ENCODE peak calls at places on chromosome 3, in six cellular contexts. M is fibroblast of lung, W is A673, S is endothelial cell of umbilical vein, B is colonic mucosa, D is tibial nerve. I is an unnamed sample.

GRCh38 chr3:37029111-37029510 is 35.8 kb downstream of the MLH1 start:
- DNase-seq in M (no peak), W (no peak), S (no peak), B (no peak), D (no peak), I (no peak)

GRCh38 chr3:161496508-161496907 is at the start of gene OTOL1:
- DNase-seq in M (no peak), W (no peak), S (no peak), B (no peak), D (no peak), I (no peak)

GRCh38 chr3:89925976-89926375 is 818.6 kb downstream of the EPHA3 start:
- DNase-seq in M (peak; percentile 56), W (no peak), S (no peak), B (no peak), D (no peak), I (no peak)

GRCh38 chr3:134804508-134805480 is 9.7 kb downstream of the EPHB1 start:
- DNase-seq in M (no peak), W (no peak), S (no peak), B (peak; percentile 17), D (no peak), I (no peak)

GRCh38 chr3:8663177-8664061 is 18.8 kb upstream of the SSUH2 start:
- DNase-seq in M (peak; percentile 65), W (peak; percentile 72), S (peak; percentile 66), B (peak; percentile 65), D (peak; percentile 70), I (peak; percentile 79)

GRCh38 chr3:52891164-52891563 is 6.2 kb downstream of the STIMATE start:
- DNase-seq in M (no peak), W (no peak), S (no peak), B (no peak), D (no peak), I (no peak)

GRCh38 chr3:151544164-151544548 is 83.3 kb upstream of the IGSF10 start:
- DNase-seq in M (no peak), W (peak; percentile 56), S (no peak), B (no peak), D (no peak), I (no peak)

GRCh38 chr3:148903022-148903442 is 37.9 kb downstream of the CPA3 start:
- DNase-seq in M (peak; percentile 48), W (peak; percentile 25), S (no peak), B (no peak), D (no peak), I (peak; percentile 85)

GRCh38 chr3:78857494-78858111 is 910.2 kb downstream of the ROBO1 start:
- DNase-seq in M (no peak), W (no peak), S (no peak), B (no peak), D (no peak), I (no peak)

GRCh38 chr3:27479816-27480543 is 4.2 kb downstream of the SLC4A7 start:
- DNase-seq in M (no peak), W (no peak), S (no peak), B (no peak), D (no peak), I (no peak)

DNA sequence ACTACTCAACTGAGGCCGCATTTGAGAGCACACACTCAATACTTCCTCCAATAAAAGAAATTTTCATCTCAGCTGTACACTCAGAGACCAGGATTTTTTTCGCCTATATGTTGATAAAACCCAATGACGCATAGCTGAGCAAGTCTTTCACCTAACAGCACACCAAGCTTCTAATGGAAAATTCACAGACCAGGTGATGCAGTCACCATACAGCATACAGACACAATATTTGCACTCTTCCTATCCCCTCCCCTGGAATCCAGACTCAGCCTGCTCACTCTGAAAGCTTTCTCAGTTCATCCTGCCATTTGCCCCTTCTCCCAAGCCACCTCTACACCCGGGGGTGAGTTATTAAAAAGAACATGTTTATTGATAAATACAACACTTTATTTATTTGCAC is 1.7 kb downstream of the TBC1D5 start:
- DNase-seq in M (peak; percentile 52), W (no peak), S (peak; percentile 33), B (peak; percentile 55), D (no peak), I (peak; percentile 93)
- H3K4me3 ChIP-seq in M (peak overlapping the region; percentile 73), W (peak overlapping the region; percentile 62), S (peak overlapping the region; percentile 57), B (peak overlapping the region; percentile 57), D (peak overlapping the region; percentile 89), I (peak overlapping the region; percentile 79)

GRCh38 chr3:40585381-40586016 is 60.7 kb downstream of the ZNF621 start:
- DNase-seq in M (no peak), W (no peak), S (no peak), B (no peak), D (no peak), I (no peak)

GRCh38 chr3:40586866-40587265 is 62.1 kb downstream of the ZNF621 start:
- DNase-seq in M (no peak), W (no peak), S (no peak), B (no peak), D (no peak), I (no peak)

GRCh38 chr3:40583691-40584090 is 58.9 kb downstream of the ZNF621 start:
- DNase-seq in M (no peak), W (no peak), S (peak; percentile 6), B (no peak), D (no peak), I (no peak)

GRCh38 chr3:40584625-40585189 is 59.9 kb downstream of the ZNF621 start:
- DNase-seq in M (peak; percentile 75), W (peak; percentile 72), S (peak; percentile 68), B (peak; percentile 84), D (peak; percentile 86), I (peak; percentile 44)

GRCh38 chr3:40588406-40588805 is 63.6 kb downstream of the ZNF621 start:
- DNase-seq in M (no peak), W (no peak), S (no peak), B (no peak), D (no peak), I (peak; percentile 48)
- TF ChIP-seq CTCF in M (no peak), W (no peak), S (no peak), B (no peak), D (no peak), I (peak; percentile 56)

GRCh38 chr3:186356152-186356551 is 5.9 kb downstream of the DGKG start:
- DNase-seq in M (no peak), W (no peak), S (no peak), B (no peak), D (no peak), I (no peak)
- H3K27me3 ChIP-seq in M (peaks cover 6% of the 10 kb centered on the region), W (peaks cover 54% of the 10 kb centered on the region), S (peaks cover 9% of the 10 kb centered on the region), B (peaks cover 5% of the 10 kb centered on the region), D (no peaks in the 10 kb centered on the region), I (peaks cover 7% of the 10 kb centered on the region)

DNA sequence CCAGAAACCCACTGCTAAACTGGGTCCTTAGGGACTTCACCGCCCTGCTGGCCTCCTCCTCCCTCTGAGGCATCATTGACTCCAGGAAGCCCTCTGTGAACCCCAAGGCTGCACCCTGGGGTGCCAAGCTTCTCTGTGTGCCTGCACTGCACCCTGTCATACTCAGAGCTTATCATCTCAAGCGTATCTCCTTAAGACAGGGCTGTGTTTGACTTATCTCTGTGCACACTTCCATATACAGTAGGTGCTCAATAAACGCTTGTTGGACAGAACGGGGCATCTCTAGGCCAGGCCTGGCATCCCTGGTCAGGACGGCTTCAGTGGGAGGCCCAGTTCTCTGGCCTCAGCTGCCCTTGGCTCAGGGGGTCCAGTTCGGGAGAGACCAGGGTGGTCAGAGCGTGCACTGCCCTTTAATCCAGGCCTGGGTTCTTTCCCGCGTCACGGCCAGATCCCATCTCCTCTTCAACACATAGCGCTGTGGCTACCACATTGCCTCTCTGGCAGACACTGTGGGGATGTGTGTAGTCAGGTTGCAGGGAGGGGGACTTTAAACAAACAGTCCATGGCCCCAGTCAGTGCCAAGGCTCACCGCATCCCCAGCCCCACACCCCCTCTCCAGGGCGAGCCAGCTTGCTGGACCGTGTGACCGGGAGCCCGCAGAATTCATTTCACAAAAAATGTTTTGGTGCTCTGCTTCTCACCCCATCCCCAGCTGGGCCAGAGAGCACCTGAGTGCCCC is 33.4 kb downstream of the MAGEF1 start:
- DNase-seq in M (peak; percentile 21), W (no peak), S (no peak), B (no peak), D (no peak), I (no peak)
- H3K4me3 ChIP-seq in M (no peak overlapping the region), W (no peak overlapping the region), S (no peak overlapping the region), B (no peak overlapping the region), D (no peak overlapping the region), I (no peak overlapping the region)

I was measured in bronchial epithelial cell.